ENCODE peak calls at places on chromosome 12, in eight cellular contexts. X is OCI-LY7, V is fibroblast of mammary gland, Q is dorsolateral prefrontal cortex, M is heart left ventricle, P is ovary, Z is HFF-Myc, T is tibial nerve. O is an unnamed sample.

GRCh38 chr12:31279525-31279924 is 46.4 kb downstream of the SINHCAF start:
- DNase-seq in Q (no peak), M (no peak), Z (no peak), P (no peak), T (no peak), X (no peak), V (no peak), O (no peak)

GRCh38 chr12:79421236-79421740 is 269.5 kb downstream of the PAWR start:
- DNase-seq in V (no peak), P (no peak), X (no peak), Q (no peak), Z (no peak), M (no peak), T (no peak), O (no peak)

GRCh38 chr12:22282283-22282682 is 52.2 kb downstream of the ST8SIA1 start:
- DNase-seq in V (peak; percentile 91), T (no peak), Z (peak; percentile 30), Q (no peak), X (no peak), P (peak; percentile 14), M (no peak), O (no peak)

GRCh38 chr12:26037615-26038180 is 79.2 kb downstream of the RASSF8 start:
- DNase-seq in P (no peak), Z (no peak), T (no peak), X (no peak), V (no peak), M (no peak), Q (no peak), O (no peak)

GRCh38 chr12:45122776-45123380 is 72.0 kb upstream of the DBX2 start:
- DNase-seq in Q (no peak), M (no peak), T (no peak), Z (peak; percentile 36), X (no peak), P (no peak), V (peak; percentile 66), O (no peak)

GRCh38 chr12:40793471-40793870 is 101.2 kb downstream of the CNTN1 start:
- DNase-seq in P (no peak), Z (no peak), T (no peak), X (no peak), M (no peak), V (no peak), Q (no peak), O (no peak)

GRCh38 chr12:108724054-108724889 is 7.0 kb downstream of the CORO1C start:
- DNase-seq in Q (no peak), T (peak; percentile 40), M (no peak), P (no peak), Z (no peak), X (peak; percentile 29), V (peak; percentile 69), O (no peak)

GRCh38 chr12:105235747-105236476 is at the start of gene APPL2:
- DNase-seq in V (peak; percentile 81), X (peak; percentile 93), P (peak; percentile 89), Q (peak; percentile 77), M (peak; percentile 93), T (peak; percentile 74), Z (no peak), O (peak; percentile 49)

GRCh38 chr12:112978163-112979081 is at the start of gene OAS2:
- DNase-seq in X (peak; percentile 93), P (peak; percentile 23), Q (no peak), T (peak; percentile 50), M (peak; percentile 70), Z (peak; percentile 15), V (peak; percentile 76), O (peak; percentile 97)

GRCh38 chr12:107845980-107846659 is 71.6 kb downstream of the ASCL4 start:
- DNase-seq in T (no peak), M (no peak), V (peak; percentile 14), P (peak; percentile 8), Q (no peak), X (no peak), Z (no peak), O (no peak)

GRCh38 chr12:86186449-86186848 is 69.7 kb downstream of the MGAT4C start:
- DNase-seq in V (peak; percentile 30), X (no peak), P (no peak), Z (no peak), Q (no peak), T (no peak), M (no peak), O (no peak)

GRCh38 chr12:90366286-90366685 is 588.7 kb downstream of the CCER1 start:
- DNase-seq in T (no peak), P (no peak), V (peak; percentile 68), Q (no peak), M (no peak), Z (peak; percentile 54), X (no peak), O (no peak)

GRCh38 chr12:39393890-39394289 is 49.0 kb downstream of the KIF21A start:
- DNase-seq in Q (no peak), M (no peak), T (no peak), X (no peak), V (no peak), P (no peak), Z (no peak), O (no peak)

GRCh38 chr12:124828264-124829007 is 35.2 kb downstream of the SCARB1 start:
- DNase-seq in X (no peak), Z (no peak), M (no peak), Q (no peak), V (no peak), P (no peak), T (no peak), O (no peak)

GRCh38 chr12:1533205-1533601 is 61.2 kb downstream of the FBXL14 start:
- DNase-seq in Z (no peak), X (peak; percentile 78), P (no peak), V (peak; percentile 35), M (no peak), Q (no peak), T (no peak), O (no peak)

GRCh38 chr12:98399532-98399931 is 115.9 kb upstream of the TMPO start:
- DNase-seq in X (peak; percentile 45), Z (peak; percentile 39), P (no peak), V (peak; percentile 74), Q (no peak), T (no peak), M (no peak), O (peak; percentile 37)

GRCh38 chr12:98402671-98403070 is 112.7 kb upstream of the TMPO start:
- DNase-seq in T (no peak), Q (no peak), V (no peak), P (no peak), X (no peak), M (no peak), Z (no peak), O (no peak)

GRCh38 chr12:98401427-98401826 is 114.0 kb upstream of the TMPO start:
- DNase-seq in X (peak; percentile 67), P (no peak), Z (peak; percentile 37), T (no peak), Q (no peak), V (no peak), M (no peak), O (no peak)

GRCh38 chr12:98402081-98402480 is 113.3 kb upstream of the TMPO start:
- DNase-seq in P (no peak), T (no peak), Z (no peak), V (peak; percentile 30), Q (no peak), X (no peak), M (no peak), O (no peak)

DNA sequence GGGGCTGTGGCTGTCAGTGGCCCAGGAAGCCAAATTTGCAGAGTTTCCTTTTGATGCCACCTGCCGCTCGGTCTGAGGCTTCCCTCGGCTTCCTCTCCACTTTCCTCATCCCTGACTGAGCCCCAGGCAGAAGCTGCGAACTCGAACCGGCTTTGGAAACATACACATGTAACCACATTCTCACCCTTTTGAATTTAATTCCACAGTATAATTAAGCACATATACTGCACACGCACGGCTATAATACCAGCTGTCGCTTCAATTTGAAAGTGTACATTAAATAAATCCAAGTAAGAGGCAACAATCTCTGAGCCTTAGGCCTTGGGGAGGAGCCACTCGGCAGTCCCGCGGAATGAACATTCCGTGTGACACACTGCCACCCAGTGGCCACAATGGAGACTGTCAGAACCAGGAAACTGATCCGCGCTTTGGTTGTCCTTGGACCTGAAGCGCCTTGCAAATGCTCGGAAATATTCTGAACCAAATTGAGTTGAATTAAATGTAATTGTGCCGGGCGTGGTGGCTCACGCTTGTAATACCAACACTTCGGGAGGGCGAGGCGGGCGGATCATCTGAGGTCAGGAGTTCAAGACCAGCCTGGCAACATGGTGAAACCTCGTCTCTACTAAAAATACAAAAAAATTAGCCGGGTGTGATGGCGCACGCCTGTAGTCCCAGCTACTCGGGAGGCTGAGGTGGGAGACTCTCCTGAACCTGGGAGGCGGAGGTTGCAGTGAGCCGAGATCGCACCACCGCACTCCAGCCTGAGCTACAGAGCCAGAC is 117.9 kb upstream of the TMPO start:
- DNase-seq in Z (peak; percentile 61), P (peak; percentile 68), T (peak; percentile 78), Q (peak; percentile 78), V (peak; percentile 75), M (peak; percentile 76), X (peak; percentile 89), O (peak; percentile 37)
- H3K4me3 ChIP-seq in Z (peak overlapping the region; percentile 22), P (peak overlapping the region; percentile 33), T (peak overlapping the region; percentile 2), Q (peak overlapping the region; percentile 49), V (peak overlapping the region; percentile 36), M (peak overlapping the region; percentile 42), X (peak overlapping the region; percentile 62), O (peak overlapping the region; percentile 16)

GRCh38 chr12:6377667-6377994 is 2.3 kb upstream of the SCNN1A start:
- DNase-seq in X (no peak), T (no peak), P (no peak), Z (no peak), M (no peak), Q (no peak), V (no peak), O (no peak)
- TF ChIP-seq CTCF in X (no peak), T (no peak), P (no peak), Z (no peak), M (no peak), Q (no peak), V (no peak), O (no peak)

DNA sequence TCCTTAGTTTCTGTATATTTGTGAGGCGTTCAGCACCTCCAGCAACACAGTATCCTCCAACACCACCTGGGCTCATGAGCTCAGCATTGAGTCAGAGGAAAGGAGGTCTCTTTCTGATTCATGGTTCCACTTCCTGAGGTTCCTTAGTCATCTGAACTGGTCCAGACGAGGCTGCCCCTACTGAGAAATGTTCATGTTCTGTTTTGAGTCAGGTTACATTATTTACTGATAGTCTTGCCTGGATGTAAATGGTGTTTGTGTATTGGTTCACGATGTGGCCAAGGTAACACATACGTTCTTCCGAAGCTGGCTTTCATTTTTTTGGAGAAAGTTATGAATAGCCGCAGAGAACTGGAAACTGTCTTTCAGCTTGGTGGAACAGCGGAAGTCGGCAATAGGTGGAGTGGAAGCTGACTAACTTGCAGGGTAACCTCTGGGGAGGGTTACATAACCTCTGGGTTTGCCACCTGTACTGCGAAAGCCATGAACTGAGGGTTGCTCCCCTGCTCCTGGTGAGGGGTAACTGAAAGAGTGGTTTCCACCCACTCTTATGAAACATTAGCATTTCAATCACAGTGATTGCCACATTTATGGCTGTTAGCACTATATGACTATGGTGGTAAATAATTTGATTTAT is 42.2 kb upstream of the MANSC4 start:
- DNase-seq in X (peak; percentile 53), P (no peak), T (no peak), M (no peak), Q (no peak), V (peak; percentile 94), Z (peak; percentile 76), O (peak; percentile 73)
- H3K4me3 ChIP-seq in X (no peak overlapping the region), P (no peak overlapping the region), T (no peak overlapping the region), M (no peak overlapping the region), Q (no peak overlapping the region), V (no peak overlapping the region), Z (no peak overlapping the region), O (peak overlapping the region; percentile 25)

DNA sequence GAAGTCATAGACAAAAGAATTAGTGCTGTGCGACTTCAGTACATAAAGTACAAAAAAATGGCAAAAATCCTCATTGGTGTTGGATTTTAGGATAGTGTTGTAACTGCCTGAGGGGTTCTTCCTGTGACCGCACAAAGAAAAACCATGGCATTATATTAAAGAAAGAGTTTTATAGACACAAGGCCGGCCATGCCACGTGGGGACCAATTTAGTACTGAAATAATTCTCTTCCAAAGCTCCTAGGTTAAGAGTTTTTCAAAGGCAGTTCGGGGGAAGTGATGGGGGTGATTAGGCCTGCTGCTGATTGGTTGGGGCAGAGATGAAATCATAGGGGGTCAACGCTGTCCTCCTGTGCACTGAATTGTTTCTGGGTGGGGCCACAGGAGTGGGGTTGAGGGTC is 150.9 kb upstream of the EEA1 start:
- DNase-seq in M (no peak), Z (no peak), V (no peak), Q (no peak), T (no peak), P (no peak), X (no peak), O (no peak)
- TF ChIP-seq CTCF in M (no peak), Z (no peak), V (no peak), Q (no peak), T (no peak), P (no peak), X (no peak), O (no peak)